ENCODE peak calls at places on chromosomes 7 and 10, in five cellular contexts. One of them, this sample, is unnamed.

GRCh38 chr10:132728321-132728720 is 57.6 kb downstream of the NKX6-2 start:
- DNase-seq in WERI-Rb-1: no peak
- DNase-seq in stomach: no peak
- DNase-seq in astrocyte of the spinal cord: no peak
- DNase-seq in aorta: no peak
- DNase-seq in this sample: no peak

GRCh38 chr10:108388716-108389115 is 1224.2 kb upstream of the SORCS1 start:
- DNase-seq in WERI-Rb-1: no peak
- DNase-seq in stomach: no peak
- DNase-seq in astrocyte of the spinal cord: no peak
- DNase-seq in aorta: no peak
- DNase-seq in this sample: no peak

GRCh38 chr10:59582058-59582457 is 127.6 kb downstream of the SLC16A9 start:
- DNase-seq in WERI-Rb-1: no peak
- DNase-seq in stomach: no peak
- DNase-seq in astrocyte of the spinal cord: no peak
- DNase-seq in aorta: no peak
- DNase-seq in this sample: no peak

GRCh38 chr10:102645388-102645740 is 1.1 kb downstream of the TRIM8 start:
- DNase-seq in WERI-Rb-1: peak
- DNase-seq in stomach: peak
- DNase-seq in astrocyte of the spinal cord: no peak
- DNase-seq in aorta: peak
- DNase-seq in this sample: no peak

GRCh38 chr10:62616885-62617635 is 187.5 kb upstream of the ADO start:
- DNase-seq in WERI-Rb-1: no peak
- DNase-seq in stomach: no peak
- DNase-seq in astrocyte of the spinal cord: no peak
- DNase-seq in aorta: no peak
- DNase-seq in this sample: no peak

GRCh38 chr7:78530351-78530750 is 731.8 kb downstream of the PHTF2 start:
- DNase-seq in WERI-Rb-1: no peak
- DNase-seq in stomach: no peak
- DNase-seq in astrocyte of the spinal cord: peak
- DNase-seq in aorta: no peak
- DNase-seq in this sample: peak

GRCh38 chr7:131370523-131370968 is 42.9 kb downstream of the MKLN1 start:
- DNase-seq in WERI-Rb-1: no peak
- DNase-seq in stomach: no peak
- DNase-seq in astrocyte of the spinal cord: peak
- DNase-seq in aorta: no peak
- DNase-seq in this sample: peak

GRCh38 chr7:127682140-127682539 is 30.1 kb downstream of the SND1 start:
- DNase-seq in WERI-Rb-1: no peak
- DNase-seq in stomach: no peak
- DNase-seq in astrocyte of the spinal cord: no peak
- DNase-seq in aorta: no peak
- DNase-seq in this sample: no peak

GRCh38 chr10:71443676-71444075 is 47.0 kb downstream of the CDH23 start:
- DNase-seq in WERI-Rb-1: peak
- DNase-seq in stomach: no peak
- DNase-seq in astrocyte of the spinal cord: no peak
- DNase-seq in aorta: no peak
- DNase-seq in this sample: no peak

GRCh38 chr7:74002474-74003017 is 25.4 kb upstream of the ELN start:
- DNase-seq in WERI-Rb-1: no peak
- DNase-seq in stomach: peak
- DNase-seq in astrocyte of the spinal cord: peak
- DNase-seq in aorta: peak
- DNase-seq in this sample: peak

GRCh38 chr10:80465839-80466590 is 11.9 kb downstream of the TSPAN14 start:
- DNase-seq in WERI-Rb-1: no peak
- DNase-seq in stomach: no peak
- DNase-seq in astrocyte of the spinal cord: no peak
- DNase-seq in aorta: no peak
- DNase-seq in this sample: no peak

GRCh38 chr7:155856656-155857055 is 44.4 kb upstream of the SHH start:
- DNase-seq in WERI-Rb-1: no peak
- DNase-seq in stomach: peak
- DNase-seq in astrocyte of the spinal cord: no peak
- DNase-seq in aorta: peak
- DNase-seq in this sample: no peak

GRCh38 chr10:79442171-79443040 is 3.0 kb downstream of the ZCCHC24 start:
- DNase-seq in WERI-Rb-1: peak
- DNase-seq in stomach: no peak
- DNase-seq in astrocyte of the spinal cord: no peak
- DNase-seq in aorta: no peak
- DNase-seq in this sample: no peak

GRCh38 chr10:6473901-6474370 is 106.1 kb downstream of the PRKCQ start:
- DNase-seq in WERI-Rb-1: no peak
- DNase-seq in stomach: no peak
- DNase-seq in astrocyte of the spinal cord: peak
- DNase-seq in aorta: no peak
- DNase-seq in this sample: peak

GRCh38 chr7:157656195-157656769 is 319.5 kb downstream of the DNAJB6 start:
- DNase-seq in WERI-Rb-1: peak
- DNase-seq in stomach: no peak
- DNase-seq in astrocyte of the spinal cord: no peak
- DNase-seq in aorta: no peak
- DNase-seq in this sample: no peak

GRCh38 chr7:20749896-20750295 is 36.8 kb downstream of the SP8 start:
- DNase-seq in WERI-Rb-1: no peak
- DNase-seq in stomach: no peak
- DNase-seq in astrocyte of the spinal cord: no peak
- DNase-seq in aorta: no peak
- DNase-seq in this sample: peak

GRCh38 chr7:48280100-48280499 is 108.8 kb downstream of the ABCA13 start:
- DNase-seq in WERI-Rb-1: no peak
- DNase-seq in stomach: no peak
- DNase-seq in astrocyte of the spinal cord: peak
- DNase-seq in aorta: no peak
- DNase-seq in this sample: peak

GRCh38 chr10:36094091-36094490 is 452.0 kb upstream of the FZD8 start:
- DNase-seq in WERI-Rb-1: no peak
- DNase-seq in stomach: no peak
- DNase-seq in astrocyte of the spinal cord: no peak
- DNase-seq in aorta: no peak
- DNase-seq in this sample: peak

GRCh38 chr10:47402681-47403301 is 18.7 kb upstream of the ZNF488 start:
- DNase-seq in WERI-Rb-1: peak
- DNase-seq in stomach: no peak
- DNase-seq in astrocyte of the spinal cord: peak
- DNase-seq in aorta: peak
- DNase-seq in this sample: peak

GRCh38 chr7:4774804-4775280 is 581 bp upstream of the AP5Z1 start:
- DNase-seq in WERI-Rb-1: no peak
- DNase-seq in stomach: peak
- DNase-seq in astrocyte of the spinal cord: peak
- DNase-seq in aorta: no peak
- DNase-seq in this sample: peak

GRCh38 chr10:119754936-119755335 is 29.1 kb downstream of the INPP5F start:
- DNase-seq in WERI-Rb-1: no peak
- DNase-seq in stomach: no peak
- DNase-seq in astrocyte of the spinal cord: no peak
- DNase-seq in aorta: no peak
- DNase-seq in this sample: no peak

DNA sequence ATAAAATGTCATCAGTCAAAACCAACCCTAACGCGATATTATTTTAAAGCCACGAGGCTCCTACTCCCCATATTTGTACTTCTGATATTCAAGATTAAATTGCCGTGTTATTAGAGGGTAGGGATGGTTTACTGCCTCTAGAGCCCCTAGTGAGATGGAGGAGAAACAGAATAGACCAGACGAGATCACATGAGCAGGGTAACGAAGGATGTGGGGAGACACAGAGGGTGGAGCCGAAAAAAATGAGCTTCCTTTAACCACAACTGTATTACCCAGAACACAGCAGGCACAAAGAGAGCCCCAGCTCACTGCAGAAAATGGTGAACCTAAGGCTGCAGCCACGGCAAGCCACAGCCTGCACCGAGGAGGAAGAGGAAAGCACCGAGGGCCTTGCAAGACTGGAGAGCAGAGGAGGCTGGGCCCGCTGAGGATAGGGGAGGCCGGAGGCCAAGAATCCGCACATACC is 14.3 kb downstream of the ZC3HAV1 start:
- DNase-seq in WERI-Rb-1: no peak
- DNase-seq in stomach: no peak
- DNase-seq in astrocyte of the spinal cord: no peak
- DNase-seq in aorta: no peak
- DNase-seq in this sample: no peak
- H3K4me3 ChIP-seq in WERI-Rb-1: no peak
- H3K4me3 ChIP-seq in stomach: no peak
- H3K4me3 ChIP-seq in astrocyte of the spinal cord: no peak
- H3K4me3 ChIP-seq in aorta: no peak
- H3K4me3 ChIP-seq in this sample: no peak

DNA sequence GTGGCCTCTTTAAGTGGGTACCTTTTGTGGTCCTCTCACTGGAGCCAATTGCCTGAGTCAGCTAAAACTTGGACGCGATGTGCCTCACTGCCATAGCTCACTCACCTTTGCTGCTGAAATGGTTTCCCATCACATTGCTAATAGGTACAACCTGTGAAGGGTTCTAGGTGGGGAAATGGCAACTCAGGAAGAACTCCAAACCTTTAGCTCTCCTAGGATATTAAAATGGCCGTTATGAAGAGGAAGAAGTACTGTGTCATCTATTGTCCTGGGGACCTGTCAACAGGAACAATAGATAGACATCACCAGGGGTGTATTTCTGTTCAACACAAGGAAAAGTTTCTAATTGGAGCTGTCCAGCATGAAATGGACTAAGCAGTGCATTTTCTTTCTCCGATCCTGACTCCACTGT is 1.2 kb upstream of the ZNF655 start:
- DNase-seq in WERI-Rb-1: no peak
- DNase-seq in stomach: no peak
- DNase-seq in astrocyte of the spinal cord: no peak
- DNase-seq in aorta: no peak
- DNase-seq in this sample: no peak
- H3K4me3 ChIP-seq in WERI-Rb-1: peak
- H3K4me3 ChIP-seq in stomach: peak
- H3K4me3 ChIP-seq in astrocyte of the spinal cord: peak
- H3K4me3 ChIP-seq in aorta: peak
- H3K4me3 ChIP-seq in this sample: peak

GRCh38 chr7:116501425-116502167 is 2.1 kb downstream of the CAV2 start:
- DNase-seq in WERI-Rb-1: no peak
- DNase-seq in stomach: peak
- DNase-seq in astrocyte of the spinal cord: no peak
- DNase-seq in aorta: no peak
- DNase-seq in this sample: peak
- H3K4me3 ChIP-seq in WERI-Rb-1: no peak
- H3K4me3 ChIP-seq in stomach: peak
- H3K4me3 ChIP-seq in astrocyte of the spinal cord: peak
- H3K4me3 ChIP-seq in aorta: peak
- H3K4me3 ChIP-seq in this sample: peak

GRCh38 chr10:3424102-3424803 is 251.7 kb upstream of the PITRM1 start:
- DNase-seq in WERI-Rb-1: no peak
- DNase-seq in stomach: no peak
- DNase-seq in astrocyte of the spinal cord: peak
- DNase-seq in aorta: no peak
- DNase-seq in this sample: no peak
- H3K4me3 ChIP-seq in WERI-Rb-1: no peak
- H3K4me3 ChIP-seq in stomach: no peak
- H3K4me3 ChIP-seq in astrocyte of the spinal cord: no peak
- H3K4me3 ChIP-seq in aorta: no peak
- H3K4me3 ChIP-seq in this sample: no peak

GRCh38 chr10:24209946-24210491 is 1.1 kb downstream of the KIAA1217 start:
- DNase-seq in WERI-Rb-1: no peak
- DNase-seq in stomach: no peak
- DNase-seq in astrocyte of the spinal cord: peak
- DNase-seq in aorta: no peak
- DNase-seq in this sample: peak
- H3K4me3 ChIP-seq in WERI-Rb-1: no peak
- H3K4me3 ChIP-seq in stomach: peak
- H3K4me3 ChIP-seq in astrocyte of the spinal cord: peak
- H3K4me3 ChIP-seq in aorta: peak
- H3K4me3 ChIP-seq in this sample: peak

GRCh38 chr7:27112960-27113949 is 10.8 kb upstream of the HOXA2 start:
- DNase-seq in WERI-Rb-1: peak
- DNase-seq in stomach: no peak
- DNase-seq in astrocyte of the spinal cord: peak
- DNase-seq in aorta: peak
- DNase-seq in this sample: peak
- H3K4me3 ChIP-seq in WERI-Rb-1: peak
- H3K4me3 ChIP-seq in stomach: peak
- H3K4me3 ChIP-seq in astrocyte of the spinal cord: peak
- H3K4me3 ChIP-seq in aorta: peak
- H3K4me3 ChIP-seq in this sample: peak

This sample was measured in mammary epithelial cell.